ENCODE peak calls at places on chromosomes 3 and 15, in seven cellular contexts. One of them, this sample, is unnamed.

GRCh38 chr3:120438971-120439370 is 11.8 kb downstream of the FSTL1 start:
- DNase-seq in ELF-1: peak
- DNase-seq in endothelial cell: no peak
- DNase-seq in Right ventricle myocardium inferior: peak
- DNase-seq in H9: no peak
- DNase-seq in HFF-Myc: no peak
- DNase-seq in ACHN: no peak
- DNase-seq in this sample: no peak

GRCh38 chr3:59809016-59809415 is 759.2 kb upstream of the CFAP20DC start:
- DNase-seq in Right ventricle myocardium inferior: no peak
- DNase-seq in ACHN: no peak
- DNase-seq in HFF-Myc: peak
- DNase-seq in endothelial cell: no peak
- DNase-seq in H9: no peak
- DNase-seq in ELF-1: peak
- DNase-seq in this sample: no peak

GRCh38 chr3:184568918-184569829 is 7.6 kb downstream of the EPHB3 start:
- DNase-seq in HFF-Myc: peak
- DNase-seq in ACHN: peak
- DNase-seq in Right ventricle myocardium inferior: peak
- DNase-seq in ELF-1: peak
- DNase-seq in endothelial cell: no peak
- DNase-seq in H9: no peak
- DNase-seq in this sample: peak

GRCh38 chr3:14253022-14253761 is 74.6 kb downstream of the LSM3 start:
- DNase-seq in HFF-Myc: no peak
- DNase-seq in H9: no peak
- DNase-seq in ACHN: no peak
- DNase-seq in ELF-1: peak
- DNase-seq in Right ventricle myocardium inferior: no peak
- DNase-seq in endothelial cell: no peak
- DNase-seq in this sample: no peak

GRCh38 chr15:80780416-80781221 is 1.4 kb downstream of the CEMIP start:
- DNase-seq in H9: peak
- DNase-seq in ACHN: peak
- DNase-seq in Right ventricle myocardium inferior: no peak
- DNase-seq in ELF-1: peak
- DNase-seq in HFF-Myc: no peak
- DNase-seq in endothelial cell: peak
- DNase-seq in this sample: peak

GRCh38 chr15:57537072-57537471 is 54.6 kb upstream of the MYZAP start:
- DNase-seq in HFF-Myc: peak
- DNase-seq in endothelial cell: no peak
- DNase-seq in H9: peak
- DNase-seq in ELF-1: peak
- DNase-seq in ACHN: peak
- DNase-seq in Right ventricle myocardium inferior: no peak
- DNase-seq in this sample: peak

GRCh38 chr3:48656841-48657281 is 5.8 kb downstream of the CELSR3 start:
- DNase-seq in HFF-Myc: no peak
- DNase-seq in ELF-1: no peak
- DNase-seq in ACHN: no peak
- DNase-seq in H9: peak
- DNase-seq in Right ventricle myocardium inferior: no peak
- DNase-seq in endothelial cell: no peak
- DNase-seq in this sample: no peak

GRCh38 chr15:76994971-76995945 is at the start of gene PSTPIP1:
- DNase-seq in Right ventricle myocardium inferior: peak
- DNase-seq in HFF-Myc: no peak
- DNase-seq in ACHN: no peak
- DNase-seq in endothelial cell: no peak
- DNase-seq in ELF-1: no peak
- DNase-seq in H9: no peak
- DNase-seq in this sample: no peak

GRCh38 chr3:8622873-8623725 is 21.5 kb downstream of the SSUH2 start:
- DNase-seq in H9: peak
- DNase-seq in endothelial cell: peak
- DNase-seq in ACHN: peak
- DNase-seq in ELF-1: peak
- DNase-seq in Right ventricle myocardium inferior: peak
- DNase-seq in HFF-Myc: peak
- DNase-seq in this sample: peak

GRCh38 chr3:159844801-159845261 is 143.8 kb upstream of the IL12A start:
- DNase-seq in Right ventricle myocardium inferior: no peak
- DNase-seq in ACHN: no peak
- DNase-seq in ELF-1: peak
- DNase-seq in HFF-Myc: no peak
- DNase-seq in H9: no peak
- DNase-seq in endothelial cell: no peak
- DNase-seq in this sample: no peak